ENCODE peak calls at places on chromosomes 2 and 18, in six cellular contexts. T is amygdala, M is GM04504, X is skeletal muscle cell, Y is RPMI7951, E is small intestine. G is an unnamed sample.
A peak's percentile ranks its signal among the peaks of the same experiment; 100 is the strongest.

GRCh38 chr2:32289165-32290054 is 11.7 kb downstream of the YIPF4 start:
- DNase-seq in T (no peak), M (peak; percentile 34), X (peak; percentile 25), Y (peak; percentile 40), E (peak; percentile 84), G (peak; percentile 41)

GRCh38 chr2:43000242-43001054 is 208.1 kb upstream of the HAAO start:
- DNase-seq in T (peak; percentile 56), M (no peak), X (no peak), Y (peak; percentile 40), E (no peak), G (no peak)

GRCh38 chr2:241818943-241819270 is 9.9 kb downstream of the NEU4 start:
- DNase-seq in T (no peak), M (no peak), X (no peak), Y (no peak), E (peak; percentile 73), G (no peak)

GRCh38 chr2:3637692-3638455 is 20.1 kb upstream of the ALLC start:
- DNase-seq in T (no peak), M (no peak), X (no peak), Y (no peak), E (no peak), G (no peak)

GRCh38 chr2:218028562-218029348 is 26.0 kb upstream of the TNS1 start:
- DNase-seq in T (no peak), M (no peak), X (no peak), Y (no peak), E (no peak), G (no peak)

GRCh38 chr18:13725566-13726227 is 661 bp downstream of the FAM210A start:
- DNase-seq in T (no peak), M (no peak), X (no peak), Y (peak; percentile 11), E (peak; percentile 80), G (peak; percentile 27)

GRCh38 chr18:58491773-58492752 is 136.8 kb downstream of the ALPK2 start:
- DNase-seq in T (no peak), M (no peak), X (no peak), Y (no peak), E (no peak), G (no peak)

GRCh38 chr2:109466674-109467575 is 146.8 kb downstream of the SEPTIN10 start:
- DNase-seq in T (no peak), M (no peak), X (no peak), Y (peak; percentile 88), E (no peak), G (peak; percentile 80)

GRCh38 chr2:178279142-178279541 is 84.8 kb downstream of the OSBPL6 start:
- DNase-seq in T (no peak), M (peak; percentile 79), X (peak; percentile 82), Y (peak; percentile 97), E (peak; percentile 69), G (peak; percentile 90)

GRCh38 chr2:143717053-143717452 is 587.8 kb downstream of the ARHGAP15 start:
- DNase-seq in T (no peak), M (no peak), X (no peak), Y (peak; percentile 33), E (no peak), G (peak; percentile 26)

GRCh38 chr2:11891028-11891427 is 144.6 kb downstream of the LPIN1 start:
- DNase-seq in T (no peak), M (no peak), X (no peak), Y (no peak), E (no peak), G (no peak)

GRCh38 chr2:55616509-55617159 is 788 bp downstream of the PPP4R3B start:
- DNase-seq in T (no peak), M (peak; percentile 35), X (no peak), Y (peak; percentile 60), E (peak; percentile 62), G (peak; percentile 71)

GRCh38 chr18:7196421-7196820 is 34.5 kb upstream of the LRRC30 start:
- DNase-seq in T (no peak), M (no peak), X (no peak), Y (no peak), E (peak; percentile 7), G (no peak)

GRCh38 chr2:27897755-27898154 is 7.2 kb downstream of the BABAM2 start:
- DNase-seq in T (no peak), M (no peak), X (no peak), Y (no peak), E (no peak), G (no peak)

GRCh38 chr2:30208453-30208852 is 22.9 kb upstream of the LBH start:
- DNase-seq in T (peak; percentile 63), M (peak; percentile 50), X (no peak), Y (peak; percentile 56), E (peak; percentile 68), G (peak; percentile 66)

GRCh38 chr2:166468124-166469024 is 25.7 kb downstream of the SCN7A start:
- DNase-seq in T (no peak), M (no peak), X (no peak), Y (no peak), E (no peak), G (no peak)

GRCh38 chr2:65608391-65608790 is 176.0 kb upstream of the SPRED2 start:
- DNase-seq in T (no peak), M (no peak), X (no peak), Y (no peak), E (no peak), G (no peak)

GRCh38 chr2:212073360-212073759 is 465.2 kb downstream of the ERBB4 start:
- DNase-seq in T (no peak), M (no peak), X (no peak), Y (no peak), E (no peak), G (no peak)

GRCh38 chr18:9666548-9666947 is 41.6 kb upstream of the RAB31 start:
- DNase-seq in T (no peak), M (no peak), X (no peak), Y (no peak), E (no peak), G (no peak)

GRCh38 chr18:78601349-78601748 is 378.3 kb upstream of the SALL3 start:
- DNase-seq in T (no peak), M (no peak), X (no peak), Y (no peak), E (no peak), G (no peak)

GRCh38 chr2:25523060-25523459 is 150.3 kb downstream of the DTNB start:
- DNase-seq in T (no peak), M (no peak), X (no peak), Y (no peak), E (no peak), G (no peak)

GRCh38 chr2:8583400-8584173 is 98.3 kb upstream of the ID2 start:
- DNase-seq in T (no peak), M (no peak), X (no peak), Y (no peak), E (peak; percentile 97), G (no peak)

GRCh38 chr18:48222118-48222517 is 187.1 kb downstream of the ZBTB7C start:
- DNase-seq in T (no peak), M (no peak), X (peak; percentile 6), Y (peak; percentile 38), E (peak; percentile 77), G (peak; percentile 49)

GRCh38 chr18:40984856-40985255 is 970.2 kb upstream of the PIK3C3 start:
- DNase-seq in T (no peak), M (no peak), X (peak; percentile 48), Y (no peak), E (no peak), G (peak; percentile 26)

GRCh38 chr2:98502556-98503335 is 58.1 kb downstream of the INPP4A start:
- DNase-seq in T (no peak), M (peak; percentile 48), X (no peak), Y (peak; percentile 67), E (no peak), G (peak; percentile 90)

GRCh38 chr2:237059155-237059875 is 26.4 kb upstream of the COPS8 start:
- DNase-seq in T (no peak), M (no peak), X (no peak), Y (no peak), E (no peak), G (no peak)

GRCh38 chr2:69074926-69075325 is 61.9 kb downstream of the ANTXR1 start:
- DNase-seq in T (no peak), M (no peak), X (no peak), Y (no peak), E (no peak), G (no peak)

GRCh38 chr2:71995067-71995665 is 152.5 kb downstream of the CYP26B1 start:
- DNase-seq in T (no peak), M (peak; percentile 23), X (no peak), Y (peak; percentile 71), E (peak; percentile 26), G (peak; percentile 61)

GRCh38 chr2:85605406-85606115 is 3.1 kb upstream of the TMEM150A start:
- DNase-seq in T (no peak), M (peak; percentile 20), X (peak; percentile 57), Y (peak; percentile 74), E (no peak), G (peak; percentile 46)

GRCh38 chr18:341102-341501 is 73.3 kb upstream of the THOC1 start:
- DNase-seq in T (no peak), M (no peak), X (no peak), Y (no peak), E (no peak), G (no peak)

GRCh38 chr2:120589782-120590608 is 145.7 kb upstream of the GLI2 start:
- DNase-seq in T (no peak), M (peak; percentile 80), X (peak; percentile 88), Y (peak; percentile 90), E (no peak), G (peak; percentile 92)

GRCh38 chr2:254231-254630 is 9.6 kb downstream of the SH3YL1 start:
- DNase-seq in T (no peak), M (no peak), X (no peak), Y (peak; percentile 71), E (no peak), G (no peak)